ENCODE peak calls at places on chromosomes 13 and 19, in six cellular contexts. V, W, P, A, M and L are unnamed samples.

GRCh38 chr19:39407394-39407643 is 672 bp downstream of the ZFP36 start:
- DNase-seq in V (no peak), W (no peak), P (no peak), A (no peak), M (no peak), L (no peak)

GRCh38 chr19:47512183-47512947 is 2.5 kb downstream of the NAPA start:
- DNase-seq in V (no peak), W (no peak), P (no peak), A (no peak), M (no peak), L (peak)

GRCh38 chr19:50513746-50514345 is at the start of gene ASPDH:
- DNase-seq in V (peak), W (no peak), P (no peak), A (no peak), M (no peak), L (no peak)

GRCh38 chr19:28313633-28314032 is 899.3 kb downstream of the UQCRFS1 start:
- DNase-seq in V (no peak), W (no peak), P (no peak), A (no peak), M (no peak), L (no peak)

GRCh38 chr19:46503848-46504453 is 8.3 kb upstream of the PNMA8B start:
- DNase-seq in V (no peak), W (no peak), P (no peak), A (peak), M (no peak), L (no peak)

GRCh38 chr19:23404676-23405075 is 9.4 kb upstream of the ZNF91 start:
- DNase-seq in V (no peak), W (no peak), P (no peak), A (no peak), M (no peak), L (no peak)

GRCh38 chr13:100301418-100301817 is 212.5 kb downstream of the PCCA start:
- DNase-seq in V (no peak), W (peak), P (no peak), A (no peak), M (no peak), L (no peak)

GRCh38 chr13:38830442-38831045 is 143.7 kb downstream of the FREM2 start:
- DNase-seq in V (no peak), W (no peak), P (no peak), A (no peak), M (no peak), L (no peak)

GRCh38 chr13:44108345-44108858 is 228.7 kb downstream of the LACC1 start:
- DNase-seq in V (peak), W (no peak), P (no peak), A (no peak), M (no peak), L (no peak)

GRCh38 chr13:98022210-98022609 is 68.7 kb downstream of the IPO5 start:
- DNase-seq in V (no peak), W (no peak), P (no peak), A (no peak), M (no peak), L (no peak)

GRCh38 chr19:50607874-50608785 is 31.6 kb downstream of the SYT3 start:
- DNase-seq in V (peak), W (peak), P (peak), A (peak), M (peak), L (peak)

GRCh38 chr13:84917252-84917878 is 881.9 kb downstream of the SLITRK6 start:
- DNase-seq in V (no peak), W (no peak), P (no peak), A (peak), M (no peak), L (no peak)

GRCh38 chr13:60167121-60167520 is 3.4 kb upstream of the DIAPH3 start:
- DNase-seq in V (no peak), W (no peak), P (no peak), A (no peak), M (no peak), L (no peak)

GRCh38 chr13:79512950-79513349 is 32.0 kb downstream of the NDFIP2 start:
- DNase-seq in V (no peak), W (no peak), P (no peak), A (no peak), M (no peak), L (no peak)

GRCh38 chr19:43708716-43709115 is 7.2 kb upstream of the IRGC start:
- DNase-seq in V (no peak), W (no peak), P (no peak), A (no peak), M (no peak), L (no peak)
- TF ChIP-seq CTCF in V (no peak), W (no peak), P (no peak), A (no peak), M (no peak), L (peak)

GRCh38 chr13:112346173-112346898 is 29.8 kb upstream of the SPACA7 start:
- DNase-seq in V (peak), W (peak), P (no peak), A (peak), M (no peak), L (no peak)
- TF ChIP-seq CTCF in V (no peak), W (no peak), P (no peak), A (no peak), M (no peak), L (no peak)

GRCh38 chr13:31887311-31887710 is 144.3 kb upstream of the FRY start:
- DNase-seq in V (no peak), W (no peak), P (no peak), A (no peak), M (no peak), L (no peak)
- TF ChIP-seq CTCF in V (no peak), W (no peak), P (no peak), A (no peak), M (no peak), L (no peak)

DNA sequence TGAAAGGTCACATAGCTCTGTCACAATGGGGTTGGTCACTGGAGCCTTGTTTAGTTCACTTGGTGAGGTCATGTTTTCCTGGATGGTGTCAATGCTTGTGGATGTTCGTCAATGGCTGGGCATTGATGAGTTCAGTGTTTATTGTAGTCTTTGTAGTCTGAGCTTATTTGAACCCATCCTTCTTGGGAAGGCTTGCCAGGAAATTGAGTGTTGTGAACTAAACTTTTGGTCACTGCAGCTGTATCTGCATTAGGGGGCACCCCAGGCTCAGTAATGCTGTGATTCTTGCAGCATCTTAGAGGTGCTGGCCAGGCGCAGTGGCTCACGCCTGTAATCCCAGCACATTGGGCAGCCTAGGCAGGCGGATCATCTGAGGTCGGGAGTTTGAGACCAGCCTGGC is 22.0 kb downstream of the BLOC1S3 start:
- DNase-seq in V (no peak), W (peak), P (no peak), A (peak), M (no peak), L (no peak)
- TF ChIP-seq CTCF in V (peak), W (peak), P (no peak), A (peak), M (no peak), L (peak)

DNA sequence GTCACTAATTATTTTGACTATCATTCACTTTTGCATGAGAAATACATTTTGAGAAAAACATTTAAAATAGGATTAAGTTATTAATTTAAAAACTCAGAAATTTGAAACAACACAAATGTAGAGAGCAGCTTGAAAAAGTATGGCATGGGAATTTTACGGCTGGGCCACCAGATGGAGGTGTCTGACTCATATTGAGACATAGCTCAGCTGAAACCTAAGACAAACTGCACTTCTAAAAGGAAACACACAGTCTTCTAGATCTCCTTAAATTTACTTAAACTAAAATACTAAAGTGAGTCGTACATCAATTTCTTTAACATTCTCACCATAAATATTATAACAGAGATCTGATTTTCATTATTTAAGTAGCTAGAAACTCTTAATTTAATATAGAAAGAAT is 41.9 kb upstream of the POSTN start:
- DNase-seq in V (no peak), W (peak), P (no peak), A (peak), M (no peak), L (peak)
- TF ChIP-seq CTCF in V (peak), W (no peak), P (no peak), A (peak), M (peak), L (peak)

GRCh38 chr19:55099557-55100506 is 17.6 kb downstream of the PPP1R12C start:
- DNase-seq in V (no peak), W (peak), P (no peak), A (peak), M (no peak), L (no peak)
- TF ChIP-seq CTCF in V (no peak), W (no peak), P (no peak), A (peak), M (no peak), L (peak)